ENCODE peak calls at places on chromosomes 2 and 18, in six cellular contexts. W is HCT116, E is GM12878, C is IMR-90, O is A549, S is HepG2. Q is an unnamed sample.
A peak's percentile ranks its signal among the peaks of the same experiment; 100 is the strongest.

GRCh38 chr18:7830468-7830867 is 263.4 kb downstream of the PTPRM start:
- DNase-seq in W (peak; percentile 75), E (peak; percentile 32), C (no peak), O (no peak), S (no peak), Q (peak; percentile 21)

GRCh38 chr2:46064396-46064795 is 232.8 kb upstream of the EPAS1 start:
- DNase-seq in W (no peak), E (no peak), C (no peak), O (no peak), S (no peak), Q (no peak)

GRCh38 chr2:65070172-65070830 is 14.1 kb downstream of the CEP68 start:
- DNase-seq in W (peak; percentile 27), E (no peak), C (peak; percentile 80), O (no peak), S (peak; percentile 84), Q (no peak)

GRCh38 chr2:77807531-77808215 is 285.5 kb upstream of the LRRTM4 start:
- DNase-seq in W (no peak), E (no peak), C (no peak), O (no peak), S (no peak), Q (no peak)

GRCh38 chr2:239162141-239162821 is 238.5 kb downstream of the HDAC4 start:
- DNase-seq in W (no peak), E (no peak), C (no peak), O (no peak), S (no peak), Q (no peak)

GRCh38 chr18:61824733-61825363 is 68.0 kb downstream of the RNF152 start:
- DNase-seq in W (no peak), E (no peak), C (no peak), O (no peak), S (no peak), Q (peak; percentile 27)

GRCh38 chr18:34159691-34160185 is 65.0 kb downstream of the NOL4 start:
- DNase-seq in W (no peak), E (no peak), C (no peak), O (no peak), S (no peak), Q (peak; percentile 57)

GRCh38 chr2:70995227-70995729 is 605 bp upstream of the TEX261 start:
- DNase-seq in W (peak; percentile 57), E (no peak), C (peak; percentile 17), O (peak; percentile 80), S (peak; percentile 78), Q (peak; percentile 72)

GRCh38 chr2:28155627-28156026 is 237.0 kb upstream of the FOSL2 start:
- DNase-seq in W (peak; percentile 41), E (no peak), C (no peak), O (peak; percentile 14), S (no peak), Q (peak; percentile 44)

DNA sequence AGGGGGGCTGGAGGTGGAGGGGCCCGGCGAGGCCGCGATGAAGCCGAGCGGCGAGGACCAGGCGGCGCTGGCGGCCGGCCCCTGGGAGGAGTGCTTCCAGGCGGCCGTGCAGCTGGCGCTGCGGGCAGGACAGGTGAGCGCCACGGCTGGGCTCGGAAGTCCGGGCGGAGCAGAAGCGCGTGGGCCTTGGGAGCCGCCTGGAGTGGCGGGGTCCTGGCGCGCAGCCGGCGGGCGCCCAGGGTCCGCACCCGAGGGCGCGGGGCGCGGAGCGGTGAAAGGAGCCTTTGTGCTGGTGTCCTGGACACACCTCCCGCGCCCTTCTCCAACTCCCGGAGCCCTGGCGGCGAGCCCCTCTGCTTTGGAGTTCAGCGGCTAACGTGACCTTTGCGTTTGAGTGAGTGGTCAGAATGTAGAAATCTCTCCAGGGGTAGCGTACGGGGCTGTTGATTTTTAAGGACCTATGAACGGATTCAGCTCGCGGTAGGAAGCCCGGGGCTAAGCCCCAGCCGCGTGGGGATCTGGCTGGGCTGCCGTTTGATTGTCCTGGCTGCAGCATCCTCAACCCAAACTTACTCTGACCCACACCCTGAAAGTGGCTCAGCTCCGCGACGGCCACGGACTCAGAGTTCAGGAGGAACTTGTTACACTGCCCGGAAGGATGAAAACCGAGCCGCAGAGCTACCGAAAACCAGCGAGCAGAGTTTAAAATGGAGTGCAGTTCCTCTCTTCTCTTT is 493 bp downstream of the IMPA2 start:
- DNase-seq in W (no peak), E (no peak), C (peak; percentile 19), O (peak; percentile 35), S (peak; percentile 92), Q (no peak)
- TF ChIP-seq RAD21 in W (no peak), E (no peak), C (no peak), O (no peak), S (peak; percentile 72), Q (no peak)

GRCh38 chr18:32308493-32309120 is 118.8 kb downstream of the MEP1B start:
- DNase-seq in W (peak; percentile 72), E (no peak), C (peak; percentile 94), O (peak; percentile 36), S (no peak), Q (no peak)
- TF ChIP-seq RAD21 in W (no peak), E (no peak), C (no peak), O (no peak), S (no peak), Q (no peak)

GRCh38 chr18:3454365-3455089 is 4.6 kb downstream of the TGIF1 start:
- DNase-seq in W (no peak), E (peak; percentile 19), C (peak; percentile 72), O (no peak), S (peak; percentile 66), Q (peak; percentile 51)
- TF ChIP-seq RAD21 in W (no peak), E (peak; percentile 69), C (peak; percentile 40), O (peak; percentile 54), S (peak; percentile 32), Q (peak; percentile 61)

DNA sequence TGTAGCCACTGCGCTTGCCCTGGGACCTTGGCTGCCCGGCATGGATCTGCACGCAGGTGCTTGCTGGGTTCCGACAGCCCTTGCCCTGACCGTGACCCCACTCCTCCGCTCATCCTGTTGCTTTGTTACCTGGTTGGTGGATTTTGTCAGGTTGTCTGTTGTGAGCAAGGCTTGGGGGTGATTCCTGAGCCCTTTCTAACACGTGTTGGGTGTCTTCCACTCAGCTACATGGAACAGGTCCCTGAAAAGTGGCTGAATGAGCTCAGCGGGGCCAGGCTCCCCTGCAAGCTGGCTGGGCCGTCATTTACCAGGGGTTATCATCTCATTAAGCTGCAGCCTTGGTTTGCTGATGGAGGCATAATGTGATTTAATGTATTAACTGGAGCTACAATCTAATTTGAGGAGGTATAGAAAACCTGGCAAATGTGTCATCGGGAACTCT is 24.5 kb downstream of the RAMP1 start:
- DNase-seq in W (no peak), E (no peak), C (no peak), O (no peak), S (no peak), Q (peak; percentile 91)
- TF ChIP-seq RAD21 in W (no peak), E (no peak), C (no peak), O (no peak), S (no peak), Q (peak; percentile 41)

DNA sequence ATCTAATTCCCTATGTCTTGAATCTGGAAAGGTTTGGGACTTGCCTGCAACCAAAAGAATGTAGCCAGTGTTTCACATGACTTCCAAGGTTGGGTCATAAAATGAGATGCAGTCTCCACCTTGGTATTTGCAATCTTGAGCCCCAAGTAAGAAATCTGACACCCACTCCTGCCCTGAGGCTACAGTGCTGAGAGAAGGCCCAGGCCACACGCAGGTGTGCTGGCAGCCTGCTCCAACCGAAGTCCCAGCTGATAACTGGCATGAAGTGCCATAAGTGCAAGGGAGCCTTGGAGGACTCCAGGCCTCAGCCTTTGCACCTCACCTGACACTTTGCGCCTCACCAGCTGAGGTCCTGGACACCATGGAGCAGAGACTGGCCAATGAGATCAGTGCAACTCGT is 182.7 kb downstream of the ANAPC1 start:
- DNase-seq in W (no peak), E (no peak), C (no peak), O (no peak), S (no peak), Q (no peak)
- TF ChIP-seq RAD21 in W (no peak), E (no peak), C (no peak), O (no peak), S (no peak), Q (no peak)

GRCh38 chr2:202765435-202765834 is 106.1 kb downstream of the ICA1L start:
- DNase-seq in W (no peak), E (no peak), C (no peak), O (no peak), S (no peak), Q (no peak)
- TF ChIP-seq RAD21 in W (no peak), E (no peak), C (no peak), O (no peak), S (no peak), Q (no peak)

Q was measured in SK-N-SH.